ENCODE peak calls at places on chromosome 10, in seven cellular contexts. X, U, D, E, L, K and T are unnamed samples.

GRCh38 chr10:48444861-48445841 is 138.7 kb downstream of the MAPK8 start:
- DNase-seq in E (peak), K (no peak), L (no peak), U (no peak), X (no peak), D (no peak), T (peak)

GRCh38 chr10:110457851-110458582 is 39.7 kb upstream of the DUSP5 start:
- DNase-seq in L (peak), U (no peak), D (no peak), X (no peak), K (no peak), E (no peak), T (no peak)

GRCh38 chr10:49484501-49485230 is 54.3 kb downstream of the ERCC6 start:
- DNase-seq in E (no peak), L (no peak), X (no peak), K (no peak), U (peak), D (peak), T (peak)

GRCh38 chr10:125048101-125048864 is 106.4 kb downstream of the ZRANB1 start:
- DNase-seq in L (peak), X (peak), D (peak), U (peak), E (peak), K (peak), T (no peak)

GRCh38 chr10:79260803-79261740 is 86.2 kb upstream of the PPIF start:
- DNase-seq in K (peak), L (no peak), E (no peak), X (peak), D (no peak), U (peak), T (no peak)

GRCh38 chr10:3391657-3392056 is 219.1 kb upstream of the PITRM1 start:
- DNase-seq in K (no peak), U (no peak), E (no peak), L (no peak), X (no peak), D (no peak), T (no peak)

GRCh38 chr10:123952099-123952498 is 60.5 kb upstream of the CPXM2 start:
- DNase-seq in L (no peak), K (no peak), E (no peak), U (no peak), D (no peak), X (no peak), T (no peak)

GRCh38 chr10:44703241-44704155 is 207.6 kb upstream of the TMEM72 start:
- DNase-seq in E (no peak), X (no peak), D (peak), K (peak), U (peak), L (no peak), T (peak)

GRCh38 chr10:3433988-3434387 is 261.4 kb upstream of the PITRM1 start:
- DNase-seq in K (no peak), E (no peak), X (no peak), D (no peak), L (no peak), U (no peak), T (no peak)

GRCh38 chr10:119270893-119271361 is 63.6 kb downstream of the GRK5 start:
- DNase-seq in X (peak), D (peak), L (no peak), K (peak), U (peak), E (peak), T (no peak)

GRCh38 chr10:131750973-131751826 is 149.6 kb upstream of the PPP2R2D start:
- DNase-seq in L (no peak), U (no peak), E (no peak), K (no peak), D (no peak), X (no peak), T (no peak)

GRCh38 chr10:123502983-123503382 is 163.2 kb upstream of the GPR26 start:
- DNase-seq in X (no peak), K (no peak), L (peak), E (peak), U (no peak), D (no peak), T (no peak)

GRCh38 chr10:110305767-110306451 is 1.2 kb upstream of the SMNDC1 start:
- DNase-seq in D (peak), L (peak), U (peak), X (peak), K (peak), E (peak), T (peak)

GRCh38 chr10:14686356-14686755 is 88.3 kb downstream of the FAM107B start:
- DNase-seq in X (no peak), U (no peak), L (no peak), E (no peak), D (no peak), K (no peak), T (no peak)

GRCh38 chr10:20871970-20872369 is 25.1 kb downstream of the NEBL start:
- DNase-seq in E (no peak), X (no peak), U (no peak), D (no peak), K (no peak), L (no peak), T (no peak)

GRCh38 chr10:34808336-34808735 is 6.8 kb downstream of the PARD3 start:
- DNase-seq in L (no peak), D (no peak), E (no peak), U (no peak), K (no peak), X (no peak), T (no peak)

GRCh38 chr10:124186956-124187355 is 93.6 kb upstream of the CHST15 start:
- DNase-seq in E (no peak), U (no peak), L (no peak), K (no peak), D (no peak), X (no peak), T (no peak)

GRCh38 chr10:21526952-21527633 is 1.6 kb upstream of the SKIDA1 start:
- DNase-seq in U (peak), L (no peak), X (peak), K (peak), E (peak), D (peak), T (no peak)

GRCh38 chr10:112332509-112333228 is 41.2 kb upstream of the ACSL5 start:
- DNase-seq in D (no peak), E (no peak), K (no peak), U (no peak), X (no peak), L (no peak), T (no peak)

GRCh38 chr10:109126016-109126415 is 797.3 kb downstream of the XPNPEP1 start:
- DNase-seq in X (no peak), K (no peak), U (no peak), E (no peak), D (no peak), L (no peak), T (no peak)

GRCh38 chr10:37871568-37872251 is 14.3 kb upstream of the ZNF248 start:
- DNase-seq in K (no peak), X (no peak), E (no peak), L (no peak), D (no peak), U (no peak), T (no peak)

GRCh38 chr10:77212632-77213031 is 425.0 kb downstream of the KCNMA1 start:
- DNase-seq in E (no peak), D (no peak), K (no peak), U (no peak), X (no peak), L (no peak), T (no peak)

GRCh38 chr10:103870503-103870902 is 15.1 kb upstream of the SH3PXD2A start:
- DNase-seq in L (no peak), U (peak), D (no peak), E (no peak), X (peak), K (no peak), T (no peak)

GRCh38 chr10:3741688-3742461 is 43.1 kb downstream of the KLF6 start:
- DNase-seq in D (no peak), X (no peak), K (peak), L (no peak), U (peak), E (no peak), T (no peak)

GRCh38 chr10:36759111-36759805 is 366.1 kb upstream of the ANKRD30A start:
- DNase-seq in E (no peak), X (no peak), L (no peak), K (peak), D (peak), U (peak), T (no peak)

GRCh38 chr10:7862121-7862514 is 43.8 kb downstream of the TAF3 start:
- DNase-seq in U (no peak), E (no peak), L (no peak), K (no peak), X (no peak), D (no peak), T (no peak)

GRCh38 chr10:71217266-71218045 is 5.1 kb downstream of the UNC5B start:
- DNase-seq in K (no peak), X (no peak), E (peak), L (no peak), D (no peak), U (no peak), T (no peak)

GRCh38 chr10:132158810-132159209 is 27.9 kb upstream of the DPYSL4 start:
- DNase-seq in K (no peak), U (no peak), X (no peak), E (no peak), L (peak), D (no peak), T (no peak)

GRCh38 chr10:83144461-83144860 is 994.8 kb upstream of the GHITM start:
- DNase-seq in K (no peak), U (no peak), D (no peak), L (no peak), X (no peak), E (no peak), T (no peak)

GRCh38 chr10:131745591-131745990 is 155.2 kb upstream of the PPP2R2D start:
- DNase-seq in L (no peak), X (no peak), U (no peak), K (no peak), E (no peak), D (no peak), T (no peak)

GRCh38 chr10:78765726-78766335 is 302.9 kb upstream of the ZMIZ1 start:
- DNase-seq in X (no peak), D (no peak), L (no peak), U (no peak), E (no peak), K (no peak), T (no peak)

GRCh38 chr10:79453392-79453791 is 8.0 kb upstream of the ZCCHC24 start:
- DNase-seq in E (no peak), L (no peak), D (no peak), X (no peak), K (no peak), U (no peak), T (no peak)

GRCh38 chr10:120490288-120490687 is 33.3 kb downstream of the PLPP4 start:
- DNase-seq in X (no peak), U (no peak), K (no peak), L (no peak), E (no peak), D (no peak), T (no peak)

GRCh38 chr10:92538231-92538958 is 35.5 kb downstream of the IDE start:
- DNase-seq in U (no peak), D (peak), X (no peak), L (no peak), E (no peak), K (peak), T (no peak)

GRCh38 chr10:51048792-51049191 is 25.5 kb upstream of the PRKG1 start:
- DNase-seq in K (no peak), X (no peak), L (no peak), E (no peak), U (no peak), D (no peak), T (no peak)

GRCh38 chr10:51046668-51047067 is 27.6 kb upstream of the PRKG1 start:
- DNase-seq in L (no peak), D (peak), U (peak), K (no peak), X (no peak), E (no peak), T (no peak)

GRCh38 chr10:51052152-51052551 is 22.1 kb upstream of the PRKG1 start:
- DNase-seq in X (no peak), U (peak), D (no peak), L (no peak), E (no peak), K (peak), T (no peak)

DNA sequence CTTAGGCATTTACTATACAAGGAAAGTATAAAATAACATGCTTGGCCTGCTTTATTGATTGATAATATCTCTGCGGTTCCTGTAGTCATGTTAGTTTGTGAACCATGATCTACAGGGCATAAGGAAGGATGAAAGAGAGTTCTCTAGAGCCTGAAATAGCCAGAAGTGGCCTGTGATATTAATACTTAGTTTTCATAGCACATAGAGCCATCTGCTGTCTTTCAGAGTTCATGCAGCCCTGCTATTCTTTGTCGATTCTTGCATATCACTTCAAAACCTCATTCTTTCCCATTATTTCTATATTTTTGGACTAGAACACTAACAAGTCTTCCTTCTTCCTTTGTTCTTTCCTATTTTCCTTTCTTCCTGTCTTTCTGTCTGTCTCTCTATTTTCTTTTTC is 26.4 kb upstream of the PRKG1 start:
- DNase-seq in U (peak), L (no peak), D (peak), E (no peak), X (no peak), K (peak), T (no peak)
- TF ChIP-seq CTCF in U (peak), L (no peak), D (peak), E (no peak), X (no peak), K (peak), T (no peak)

DNA sequence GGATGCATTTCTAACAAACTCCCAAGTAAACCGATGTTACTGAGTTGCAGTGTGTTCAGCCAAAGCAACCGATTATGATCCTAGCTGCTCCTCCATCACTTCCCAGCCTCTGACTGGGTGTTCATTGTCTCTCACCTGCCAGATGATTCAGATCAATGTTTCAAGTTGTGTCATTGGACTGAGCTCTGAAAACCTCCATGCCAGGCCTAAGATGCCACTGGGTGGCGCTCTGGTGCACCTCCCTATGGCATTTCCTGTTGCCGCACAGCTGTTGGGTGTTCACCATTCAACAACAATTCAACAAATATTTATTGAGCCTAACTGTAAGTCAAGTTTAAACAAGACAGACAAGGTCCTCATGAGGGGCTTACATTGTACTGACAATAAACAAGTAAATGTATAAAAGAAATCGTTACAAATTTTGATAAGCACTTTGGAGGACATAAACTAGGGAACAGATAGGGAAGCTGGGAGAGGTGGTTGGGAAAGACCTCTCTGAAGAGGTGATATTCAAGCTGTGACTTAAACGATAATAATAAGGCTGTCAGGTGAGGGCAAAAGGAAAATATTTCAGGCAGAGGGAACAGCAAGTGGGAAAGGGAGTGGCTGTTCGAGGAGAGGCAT is 22.8 kb downstream of the RGR start:
- DNase-seq in X (peak), U (peak), K (peak), L (peak), D (peak), E (peak), T (no peak)
- TF ChIP-seq CTCF in X (no peak), U (peak), K (peak), L (peak), D (peak), E (peak), T (peak)

DNA sequence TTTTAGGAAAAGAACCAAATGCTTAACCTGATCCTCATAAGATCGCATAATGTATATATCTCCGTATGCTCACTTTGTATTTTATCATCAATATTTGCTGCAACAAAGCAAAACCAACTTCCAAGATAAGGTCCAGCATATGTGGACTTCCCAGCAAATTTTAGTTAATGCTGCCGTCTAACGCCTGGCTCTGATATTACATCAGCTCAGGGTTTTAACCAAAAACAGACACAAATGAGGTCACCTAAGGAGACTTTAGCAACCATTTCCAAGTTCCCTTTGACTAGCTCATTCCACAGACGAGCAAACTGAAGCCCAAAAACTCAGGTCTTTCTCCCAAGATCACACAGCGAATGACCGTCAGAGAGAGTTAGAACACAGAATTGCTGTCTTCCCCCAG is 59.4 kb upstream of the UCN3 start:
- DNase-seq in X (no peak), D (peak), L (no peak), U (peak), E (no peak), K (no peak), T (no peak)
- TF ChIP-seq CTCF in X (no peak), D (peak), L (no peak), U (peak), E (no peak), K (peak), T (no peak)

GRCh38 chr10:24938525-24938924 is 13.9 kb downstream of the PRTFDC1 start:
- DNase-seq in X (no peak), D (no peak), L (no peak), K (no peak), E (no peak), U (no peak), T (no peak)
- TF ChIP-seq CTCF in X (no peak), D (no peak), L (no peak), K (no peak), E (no peak), U (no peak), T (no peak)